ENCODE peak calls at places on chromosomes 2 and 18, in five cellular contexts. One of them, this sample, is unnamed.

GRCh38 chr2:18749912-18750526 is 160.7 kb upstream of the NT5C1B start:
- DNase-seq in foreskin fibroblast: peak
- DNase-seq in CD8-positive, alpha-beta T cell: no peak
- DNase-seq in transverse colon: peak
- DNase-seq in GM20000: peak
- DNase-seq in this sample: peak

GRCh38 chr18:55470826-55471225 is 117.2 kb downstream of the TCF4 start:
- DNase-seq in GM20000: no peak
- DNase-seq in transverse colon: no peak
- DNase-seq in CD8-positive, alpha-beta T cell: no peak
- DNase-seq in foreskin fibroblast: no peak
- DNase-seq in this sample: no peak

GRCh38 chr2:171923206-171923605 is 945 bp downstream of the HAT1 start:
- DNase-seq in foreskin fibroblast: peak
- DNase-seq in CD8-positive, alpha-beta T cell: no peak
- DNase-seq in GM20000: no peak
- DNase-seq in transverse colon: no peak
- DNase-seq in this sample: peak

GRCh38 chr18:65235966-65236634 is 514.7 kb upstream of the CDH7 start:
- DNase-seq in transverse colon: no peak
- DNase-seq in CD8-positive, alpha-beta T cell: no peak
- DNase-seq in GM20000: no peak
- DNase-seq in foreskin fibroblast: no peak
- DNase-seq in this sample: peak

GRCh38 chr2:239903210-239903609 is 121.9 kb downstream of the NDUFA10 start:
- DNase-seq in transverse colon: no peak
- DNase-seq in CD8-positive, alpha-beta T cell: no peak
- DNase-seq in GM20000: no peak
- DNase-seq in foreskin fibroblast: no peak
- DNase-seq in this sample: no peak

GRCh38 chr2:8679827-8680731 is 1.8 kb upstream of the ID2 start:
- DNase-seq in transverse colon: peak
- DNase-seq in CD8-positive, alpha-beta T cell: no peak
- DNase-seq in GM20000: no peak
- DNase-seq in foreskin fibroblast: no peak
- DNase-seq in this sample: peak

GRCh38 chr2:54020793-54021414 is 50.1 kb upstream of the PSME4 start:
- DNase-seq in GM20000: no peak
- DNase-seq in foreskin fibroblast: no peak
- DNase-seq in CD8-positive, alpha-beta T cell: no peak
- DNase-seq in transverse colon: no peak
- DNase-seq in this sample: no peak

GRCh38 chr2:72081450-72081849 is 66.2 kb downstream of the CYP26B1 start:
- DNase-seq in GM20000: no peak
- DNase-seq in transverse colon: no peak
- DNase-seq in CD8-positive, alpha-beta T cell: no peak
- DNase-seq in foreskin fibroblast: peak
- DNase-seq in this sample: no peak

GRCh38 chr2:224594840-224595239 is 9.7 kb upstream of the CUL3 start:
- DNase-seq in GM20000: no peak
- DNase-seq in transverse colon: no peak
- DNase-seq in CD8-positive, alpha-beta T cell: no peak
- DNase-seq in foreskin fibroblast: peak
- DNase-seq in this sample: no peak

GRCh38 chr2:148023861-148024260 is 3.0 kb downstream of the MBD5 start:
- DNase-seq in CD8-positive, alpha-beta T cell: no peak
- DNase-seq in foreskin fibroblast: no peak
- DNase-seq in transverse colon: no peak
- DNase-seq in GM20000: peak
- DNase-seq in this sample: no peak

DNA sequence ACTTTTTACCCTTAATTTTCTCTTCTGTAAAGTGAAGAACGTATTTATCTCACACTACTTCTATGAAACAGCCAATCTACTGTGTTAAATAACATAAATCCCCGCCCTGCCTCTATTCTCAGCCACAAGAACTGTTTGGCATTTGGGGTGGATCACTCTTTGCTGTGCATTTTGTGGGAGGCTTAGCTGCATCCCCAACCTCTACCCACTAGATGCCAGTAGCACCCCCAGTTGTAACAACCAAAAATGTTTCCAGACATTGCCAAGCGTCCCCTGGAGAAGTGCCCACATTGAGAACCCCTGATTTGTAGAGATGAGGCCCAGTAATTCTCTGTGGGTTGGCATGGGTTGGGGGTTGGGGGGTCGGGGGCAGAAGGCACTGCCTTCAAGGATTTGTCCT is 94.7 kb upstream of the BOD1L2 start:
- DNase-seq in foreskin fibroblast: no peak
- DNase-seq in CD8-positive, alpha-beta T cell: no peak
- DNase-seq in transverse colon: no peak
- DNase-seq in GM20000: no peak
- DNase-seq in this sample: peak
- TF ChIP-seq CTCF in foreskin fibroblast: no peak
- TF ChIP-seq CTCF in CD8-positive, alpha-beta T cell: no peak
- TF ChIP-seq CTCF in transverse colon: no peak
- TF ChIP-seq CTCF in GM20000: no peak
- TF ChIP-seq CTCF in this sample: peak

DNA sequence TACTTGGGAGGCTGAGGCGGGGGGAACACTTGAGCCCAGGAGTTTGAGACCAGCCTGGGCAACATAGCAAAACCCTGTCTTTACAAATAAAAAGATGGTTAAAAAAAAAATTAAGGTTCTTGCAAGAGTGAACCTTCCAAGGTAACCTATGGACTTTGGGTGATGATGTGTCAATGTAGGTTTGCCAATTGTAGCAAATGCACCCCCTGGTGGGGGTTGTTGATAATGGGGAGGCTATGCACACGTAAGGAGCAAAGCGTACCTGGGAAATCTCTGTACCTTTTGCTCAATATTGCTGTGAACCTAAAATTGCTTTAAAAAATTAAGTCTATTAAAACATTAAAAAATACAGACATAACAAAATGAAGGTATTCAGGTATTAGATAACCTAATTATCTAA is 70.4 kb downstream of the CWC22 start:
- DNase-seq in GM20000: no peak
- DNase-seq in CD8-positive, alpha-beta T cell: no peak
- DNase-seq in transverse colon: peak
- DNase-seq in foreskin fibroblast: no peak
- DNase-seq in this sample: peak
- TF ChIP-seq CTCF in GM20000: peak
- TF ChIP-seq CTCF in CD8-positive, alpha-beta T cell: no peak
- TF ChIP-seq CTCF in transverse colon: peak
- TF ChIP-seq CTCF in foreskin fibroblast: peak
- TF ChIP-seq CTCF in this sample: peak

GRCh38 chr2:58853420-58853819 is 612.3 kb upstream of the FANCL start:
- DNase-seq in foreskin fibroblast: no peak
- DNase-seq in CD8-positive, alpha-beta T cell: no peak
- DNase-seq in transverse colon: no peak
- DNase-seq in GM20000: no peak
- DNase-seq in this sample: no peak

GRCh38 chr2:58852905-58853304 is 611.8 kb upstream of the FANCL start:
- DNase-seq in foreskin fibroblast: no peak
- DNase-seq in CD8-positive, alpha-beta T cell: no peak
- DNase-seq in transverse colon: no peak
- DNase-seq in GM20000: no peak
- DNase-seq in this sample: no peak

GRCh38 chr2:58856100-58856499 is 615.0 kb upstream of the FANCL start:
- DNase-seq in transverse colon: no peak
- DNase-seq in GM20000: no peak
- DNase-seq in CD8-positive, alpha-beta T cell: no peak
- DNase-seq in foreskin fibroblast: no peak
- DNase-seq in this sample: no peak

GRCh38 chr2:58852243-58852642 is 611.1 kb upstream of the FANCL start:
- DNase-seq in foreskin fibroblast: no peak
- DNase-seq in transverse colon: no peak
- DNase-seq in CD8-positive, alpha-beta T cell: no peak
- DNase-seq in GM20000: no peak
- DNase-seq in this sample: no peak

GRCh38 chr2:58851598-58851997 is 610.5 kb upstream of the FANCL start:
- DNase-seq in foreskin fibroblast: no peak
- DNase-seq in CD8-positive, alpha-beta T cell: no peak
- DNase-seq in transverse colon: no peak
- DNase-seq in GM20000: no peak
- DNase-seq in this sample: no peak
- TF ChIP-seq CTCF in foreskin fibroblast: no peak
- TF ChIP-seq CTCF in CD8-positive, alpha-beta T cell: no peak
- TF ChIP-seq CTCF in transverse colon: no peak
- TF ChIP-seq CTCF in GM20000: no peak
- TF ChIP-seq CTCF in this sample: no peak

GRCh38 chr2:67215214-67215613 is 181.9 kb upstream of the ETAA1 start:
- DNase-seq in foreskin fibroblast: peak
- DNase-seq in GM20000: peak
- DNase-seq in CD8-positive, alpha-beta T cell: no peak
- DNase-seq in transverse colon: peak
- DNase-seq in this sample: peak
- TF ChIP-seq CTCF in foreskin fibroblast: peak
- TF ChIP-seq CTCF in GM20000: no peak
- TF ChIP-seq CTCF in CD8-positive, alpha-beta T cell: no peak
- TF ChIP-seq CTCF in transverse colon: peak
- TF ChIP-seq CTCF in this sample: peak

GRCh38 chr2:43067254-43068052 is 159.0 kb downstream of the ZFP36L2 start:
- DNase-seq in GM20000: no peak
- DNase-seq in transverse colon: peak
- DNase-seq in foreskin fibroblast: no peak
- DNase-seq in CD8-positive, alpha-beta T cell: no peak
- DNase-seq in this sample: no peak
- TF ChIP-seq CTCF in GM20000: no peak
- TF ChIP-seq CTCF in transverse colon: no peak
- TF ChIP-seq CTCF in foreskin fibroblast: no peak
- TF ChIP-seq CTCF in CD8-positive, alpha-beta T cell: no peak
- TF ChIP-seq CTCF in this sample: no peak

DNA sequence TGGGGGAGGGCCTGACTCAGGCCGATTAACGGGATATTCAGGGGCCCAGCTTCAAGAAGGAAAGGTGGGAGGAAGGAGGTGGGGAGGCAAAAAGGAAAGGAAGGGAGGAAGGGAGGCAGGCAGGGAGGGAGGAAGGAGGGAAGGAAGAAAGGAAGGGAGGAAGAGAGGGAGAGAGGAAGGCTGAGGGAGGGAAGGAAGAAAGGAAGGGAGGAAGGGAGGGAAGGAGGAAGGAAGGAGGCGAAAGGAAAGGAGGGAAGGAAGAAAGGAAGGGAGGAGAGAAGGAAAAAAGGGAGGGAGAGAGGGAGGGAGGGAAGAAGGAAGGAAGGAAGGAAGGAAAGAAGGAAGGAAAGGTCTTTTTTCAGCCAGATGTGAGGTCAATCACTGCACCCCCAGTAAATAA is 85.3 kb downstream of the C1QL2 start:
- DNase-seq in CD8-positive, alpha-beta T cell: no peak
- DNase-seq in GM20000: no peak
- DNase-seq in foreskin fibroblast: no peak
- DNase-seq in transverse colon: no peak
- DNase-seq in this sample: no peak
- TF ChIP-seq CTCF in CD8-positive, alpha-beta T cell: no peak
- TF ChIP-seq CTCF in GM20000: no peak
- TF ChIP-seq CTCF in foreskin fibroblast: no peak
- TF ChIP-seq CTCF in transverse colon: no peak
- TF ChIP-seq CTCF in this sample: no peak

DNA sequence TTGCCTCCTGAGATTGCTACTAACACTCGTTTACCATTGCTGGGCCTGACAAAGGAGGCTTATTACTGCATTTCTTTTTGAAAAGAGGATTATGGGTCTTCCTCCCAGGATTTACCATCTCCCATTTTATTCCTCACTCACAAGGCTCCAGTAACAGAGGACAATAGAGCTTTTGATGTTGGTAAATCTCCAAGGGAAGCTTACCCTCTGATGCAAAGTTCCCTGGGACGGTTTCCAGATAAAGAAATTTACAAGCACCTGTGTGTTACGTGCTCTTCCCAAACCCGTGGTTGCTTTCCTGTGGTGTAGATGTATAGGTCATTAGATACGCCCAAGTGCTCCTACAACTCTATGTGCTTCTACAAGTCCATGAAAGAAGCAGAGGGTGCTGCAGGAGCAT is 17.1 kb downstream of the VSNL1 start:
- DNase-seq in GM20000: no peak
- DNase-seq in CD8-positive, alpha-beta T cell: no peak
- DNase-seq in foreskin fibroblast: no peak
- DNase-seq in transverse colon: peak
- DNase-seq in this sample: no peak
- TF ChIP-seq CTCF in GM20000: no peak
- TF ChIP-seq CTCF in CD8-positive, alpha-beta T cell: no peak
- TF ChIP-seq CTCF in foreskin fibroblast: no peak
- TF ChIP-seq CTCF in transverse colon: no peak
- TF ChIP-seq CTCF in this sample: no peak

GRCh38 chr2:188978291-188979081 is 4.3 kb downstream of the COL3A1 start:
- DNase-seq in GM20000: peak
- DNase-seq in foreskin fibroblast: peak
- DNase-seq in transverse colon: no peak
- DNase-seq in CD8-positive, alpha-beta T cell: no peak
- DNase-seq in this sample: peak
- TF ChIP-seq CTCF in GM20000: no peak
- TF ChIP-seq CTCF in foreskin fibroblast: peak
- TF ChIP-seq CTCF in transverse colon: peak
- TF ChIP-seq CTCF in CD8-positive, alpha-beta T cell: no peak
- TF ChIP-seq CTCF in this sample: no peak

This sample was measured in Calu3.